ENCODE peak calls at places on chromosomes 13 and 19, in ten cellular contexts. Y is adrenal gland; F is stimulated activated CD8-positive, alpha-beta memory T cell treated with anti-CD3 and anti-CD28 coated beads, Interleukin-12 subunit alpha, Interleukin-12 subunit beta, amount 100 ng/mL, for 4 hours; U is Calu3; X is nucleus accumbens; T is anterior cingulate cortex; Q is ascending aorta; C is CD8-positive, alpha-beta T cell; E is stimulated activated naive CD4-positive, alpha-beta T cell; J is brain pericyte. B is an unnamed sample.

GRCh38 chr13:42116225-42116624 is 67.8 kb downstream of the DGKH start:
- DNase-seq in E (no peak), T (no peak), Q (no peak), F (no peak), J (no peak), U (no peak), C (no peak), X (no peak), Y (no peak), B (peak)

GRCh38 chr19:53182202-53182601 is 11.0 kb downstream of the ZNF665 start:
- DNase-seq in X (no peak), J (peak), F (no peak), E (no peak), T (no peak), C (no peak), Y (no peak), U (no peak), Q (no peak), B (no peak)

GRCh38 chr19:54458648-54459281 is 4.8 kb downstream of the LENG9 start:
- DNase-seq in X (no peak), F (no peak), J (no peak), Q (no peak), C (no peak), Y (peak), T (no peak), E (no peak), U (no peak), B (no peak)

GRCh38 chr19:44592451-44592890 is 20.9 kb upstream of the IGSF23 start:
- DNase-seq in J (no peak), U (peak), Q (no peak), X (no peak), F (no peak), C (no peak), E (no peak), Y (no peak), T (no peak), B (peak)

GRCh38 chr13:53217221-53217620 is 188.6 kb downstream of the OLFM4 start:
- DNase-seq in F (no peak), Y (no peak), X (no peak), C (no peak), Q (no peak), E (no peak), T (no peak), U (no peak), J (no peak), B (no peak)

GRCh38 chr19:5281588-5281987 is 59.0 kb downstream of the PTPRS start:
- DNase-seq in E (no peak), C (no peak), U (no peak), T (no peak), Y (peak), Q (no peak), J (no peak), F (no peak), X (no peak), B (no peak)

GRCh38 chr13:101452519-101453485 is at the start of gene ITGBL1:
- DNase-seq in E (no peak), F (no peak), X (no peak), J (no peak), C (no peak), Q (no peak), T (no peak), Y (no peak), U (no peak), B (no peak)

GRCh38 chr13:51734786-51735185 is 69.2 kb downstream of the DHRS12 start:
- DNase-seq in F (no peak), Y (no peak), T (no peak), X (no peak), C (no peak), E (no peak), J (no peak), U (no peak), Q (no peak), B (peak)

GRCh38 chr19:46350029-46350757 is 3.3 kb downstream of the PPP5C start:
- DNase-seq in T (no peak), Y (no peak), U (no peak), F (no peak), J (no peak), E (no peak), Q (no peak), C (no peak), X (no peak), B (no peak)

GRCh38 chr13:36382030-36382429 is 35.8 kb upstream of the SPART start:
- DNase-seq in F (no peak), Y (no peak), X (no peak), Q (no peak), J (no peak), U (no peak), T (no peak), C (no peak), E (no peak), B (no peak)

GRCh38 chr13:41306271-41307150 is 4.6 kb upstream of the NAA16 start:
- DNase-seq in U (no peak), C (no peak), J (peak), T (no peak), Q (no peak), Y (no peak), X (no peak), E (no peak), F (no peak), B (no peak)

GRCh38 chr19:17020380-17020779 is 6.2 kb downstream of the CPAMD8 start:
- DNase-seq in T (no peak), C (no peak), J (no peak), F (no peak), Y (peak), X (no peak), Q (no peak), U (no peak), E (no peak), B (no peak)

GRCh38 chr13:34044660-34045080 is 226.7 kb downstream of the RFC3 start:
- DNase-seq in F (no peak), C (no peak), E (no peak), J (peak), T (no peak), Q (no peak), U (peak), X (no peak), Y (no peak), B (peak)

GRCh38 chr19:1270168-1270853 is 1.2 kb downstream of the CIRBP start:
- DNase-seq in F (no peak), E (no peak), X (no peak), C (no peak), U (no peak), J (no peak), T (no peak), Y (no peak), Q (no peak), B (no peak)

GRCh38 chr19:20928371-20928770 is 5.3 kb downstream of the ZNF85 start:
- DNase-seq in F (no peak), X (no peak), C (no peak), J (no peak), T (no peak), Y (no peak), U (no peak), E (no peak), Q (no peak), B (peak)

GRCh38 chr13:36332986-36333385 is 13.2 kb downstream of the SPART start:
- DNase-seq in C (no peak), Y (no peak), F (no peak), J (no peak), U (no peak), Q (no peak), T (no peak), E (no peak), X (no peak), B (no peak)

GRCh38 chr19:34364830-34365462 is at the start of gene GPI:
- DNase-seq in U (peak), F (peak), J (no peak), Q (no peak), Y (peak), T (peak), X (peak), C (peak), E (peak), B (peak)

GRCh38 chr19:46350758-46351159 is 3.9 kb downstream of the PPP5C start:
- DNase-seq in U (no peak), F (no peak), C (no peak), Q (no peak), E (no peak), X (no peak), J (no peak), Y (no peak), T (no peak), B (no peak)

GRCh38 chr13:33355470-33355869 is 69.9 kb upstream of the STARD13 start:
- DNase-seq in X (no peak), Q (no peak), E (no peak), J (no peak), U (no peak), Y (peak), C (no peak), F (no peak), T (no peak), B (peak)

GRCh38 chr13:77042566-77043177 is 15.7 kb upstream of the FBXL3 start:
- DNase-seq in Q (no peak), F (no peak), Y (no peak), X (no peak), J (no peak), E (no peak), U (no peak), T (no peak), C (no peak), B (peak)

B was measured in amniotic epithelial cell.